ENCODE peak calls at places on chromosomes 5 and 9, in nine cellular contexts. N is dorsolateral prefrontal cortex; L is right lobe of liver; K is iPS-NIHi11; S is BJ; V is cardiac muscle cell; Y is AG04450; G is stimulated activated CD4-positive, alpha-beta T cell treated with anti-CD3 and anti-CD28 coated beads, Interleukin-4, amount 100 ng/mL, for 1 hour; T is right atrium auricular region. P is an unnamed sample.

GRCh38 chr5:54837939-54838457 is 147.4 kb downstream of the ESM1 start:
- DNase-seq in Y (no peak), K (no peak), S (no peak), T (no peak), V (no peak), L (no peak), G (no peak), N (no peak), P (no peak)

GRCh38 chr9:109411818-109412352 is 86.2 kb downstream of the PTPN3 start:
- DNase-seq in L (no peak), Y (peak), G (no peak), T (no peak), K (peak), N (no peak), S (peak), V (peak), P (no peak)

GRCh38 chr5:137891849-137892248 is 2.6 kb downstream of the PKD2L2 start:
- DNase-seq in G (no peak), V (no peak), N (no peak), L (no peak), T (no peak), K (no peak), Y (no peak), S (no peak), P (no peak)

GRCh38 chr5:93596310-93596675 is 13.3 kb downstream of the NR2F1 start:
- DNase-seq in V (no peak), L (no peak), Y (no peak), T (no peak), N (no peak), G (no peak), K (no peak), S (no peak), P (no peak)

GRCh38 chr5:73464016-73464745 is 15.6 kb upstream of the FOXD1 start:
- DNase-seq in T (no peak), K (no peak), N (no peak), S (peak), V (peak), L (no peak), G (no peak), Y (peak), P (no peak)

GRCh38 chr5:37417347-37417746 is 38.2 kb downstream of the WDR70 start:
- DNase-seq in N (no peak), T (no peak), Y (no peak), S (no peak), K (no peak), L (no peak), V (no peak), G (no peak), P (no peak)

GRCh38 chr5:132714456-132715307 is 22.7 kb downstream of the KIF3A start:
- DNase-seq in L (no peak), T (no peak), Y (no peak), S (no peak), G (no peak), N (no peak), V (peak), K (no peak), P (no peak)

GRCh38 chr5:8458038-8458383 is 589.1 kb downstream of the MTRR start:
- DNase-seq in S (no peak), L (no peak), N (no peak), Y (no peak), G (no peak), K (peak), V (peak), T (no peak), P (no peak)

GRCh38 chr9:88497224-88497623 is 37.8 kb upstream of the NXNL2 start:
- DNase-seq in K (no peak), S (no peak), V (no peak), T (no peak), Y (no peak), G (no peak), L (no peak), N (no peak), P (no peak)

GRCh38 chr9:103942171-103942570 is 151.9 kb upstream of the SMC2 start:
- DNase-seq in V (no peak), N (no peak), T (no peak), G (no peak), Y (no peak), L (no peak), S (no peak), K (no peak), P (no peak)

GRCh38 chr5:151038801-151039238 is 18.4 kb downstream of the GPX3 start:
- DNase-seq in V (no peak), T (no peak), Y (no peak), K (no peak), N (no peak), G (peak), L (no peak), S (no peak), P (peak)

GRCh38 chr9:91905958-91906585 is 44.0 kb downstream of the ROR2 start:
- DNase-seq in Y (no peak), L (no peak), T (no peak), G (peak), N (no peak), K (no peak), V (no peak), S (no peak), P (peak)

GRCh38 chr5:172853355-172853975 is 19.4 kb downstream of the ERGIC1 start:
- DNase-seq in L (no peak), T (no peak), Y (no peak), V (peak), K (no peak), G (no peak), S (no peak), N (no peak), P (no peak)

GRCh38 chr9:93202919-93203712 is 19.2 kb downstream of the WNK2 start:
- DNase-seq in T (no peak), S (no peak), V (no peak), Y (no peak), K (no peak), G (no peak), N (no peak), L (no peak), P (no peak)

GRCh38 chr5:42566658-42567313 is 143.5 kb downstream of the GHR start:
- DNase-seq in T (no peak), S (no peak), G (no peak), K (no peak), Y (no peak), V (peak), L (no peak), N (no peak), P (no peak)

GRCh38 chr9:77981332-77981731 is 50.3 kb downstream of the GNAQ start:
- DNase-seq in G (no peak), T (no peak), V (no peak), S (no peak), N (no peak), Y (no peak), L (no peak), K (no peak), P (no peak)

GRCh38 chr9:128494108-128494742 is 10.3 kb upstream of the GLE1 start:
- DNase-seq in T (peak), K (no peak), S (no peak), L (peak), N (no peak), V (peak), G (peak), Y (no peak), P (no peak)

GRCh38 chr5:107673368-107674136 is 2.8 kb upstream of the EFNA5 start:
- DNase-seq in T (peak), S (peak), V (peak), Y (peak), N (peak), L (peak), G (peak), K (peak), P (peak)

GRCh38 chr5:177131711-177132503 is 1.7 kb upstream of the NSD1 start:
- DNase-seq in K (no peak), S (no peak), N (peak), L (peak), T (no peak), G (no peak), V (peak), Y (no peak), P (no peak)

GRCh38 chr5:157533011-157533481 is 42.5 kb downstream of the ADAM19 start:
- DNase-seq in L (no peak), Y (no peak), V (no peak), K (no peak), T (no peak), N (no peak), S (no peak), G (no peak), P (no peak)

GRCh38 chr9:5549671-5550650 is 39.6 kb downstream of the PDCD1LG2 start:
- DNase-seq in V (peak), L (no peak), T (no peak), G (no peak), K (no peak), N (no peak), Y (no peak), S (no peak), P (no peak)